ENCODE peak calls at places on chromosome 6, in ten cellular contexts. H is hepatocyte, R is neural progenitor cell, I is pancreas, O is heart left ventricle, U is ovary, G is cardiac muscle cell, P is right atrium auricular region, Z is GM23338, D is lung. K is an unnamed sample. For H3K4me1, the result is how much of the 10 kb centered on the place peaks cover.

GRCh38 chr6:36120539-36120938 is 9.8 kb upstream of the MAPK13 start:
- DNase-seq in H (no peak), R (no peak), I (no peak), O (no peak), U (no peak), G (no peak), P (no peak), Z (no peak), D (peak), K (peak)

GRCh38 chr6:56484669-56485068 is 158.0 kb downstream of the DST start:
- DNase-seq in H (no peak), R (no peak), I (no peak), O (no peak), U (no peak), G (no peak), P (no peak), Z (no peak), D (no peak), K (no peak)

GRCh38 chr6:166936079-166936787 is 20.1 kb downstream of the RNASET2 start:
- DNase-seq in H (no peak), R (no peak), I (no peak), O (no peak), U (no peak), G (no peak), P (no peak), Z (no peak), D (no peak), K (no peak)

GRCh38 chr6:111057074-111057752 is 30.1 kb upstream of the SLC16A10 start:
- DNase-seq in H (peak), R (peak), I (no peak), O (no peak), U (no peak), G (peak), P (no peak), Z (peak), D (no peak), K (peak)

GRCh38 chr6:163354779-163355431 is 59.6 kb upstream of the QKI start:
- DNase-seq in H (no peak), R (no peak), I (peak), O (peak), U (peak), G (no peak), P (no peak), Z (no peak), D (no peak), K (no peak)

GRCh38 chr6:63802606-63803206 is 167.1 kb downstream of the PHF3 start:
- DNase-seq in H (no peak), R (no peak), I (no peak), O (no peak), U (no peak), G (no peak), P (no peak), Z (peak), D (no peak), K (no peak)

GRCh38 chr6:18495236-18495635 is 108.1 kb downstream of the RNF144B start:
- DNase-seq in H (no peak), R (no peak), I (no peak), O (no peak), U (no peak), G (no peak), P (no peak), Z (no peak), D (no peak), K (no peak)

GRCh38 chr6:52352239-52353008 is 9.5 kb upstream of the PAQR8 start:
- DNase-seq in H (peak), R (peak), I (peak), O (peak), U (no peak), G (no peak), P (no peak), Z (peak), D (peak), K (peak)

GRCh38 chr6:3744211-3744900 is 7.2 kb downstream of the PXDC1 start:
- DNase-seq in H (no peak), R (no peak), I (no peak), O (no peak), U (no peak), G (no peak), P (no peak), Z (no peak), D (no peak), K (no peak)

DNA sequence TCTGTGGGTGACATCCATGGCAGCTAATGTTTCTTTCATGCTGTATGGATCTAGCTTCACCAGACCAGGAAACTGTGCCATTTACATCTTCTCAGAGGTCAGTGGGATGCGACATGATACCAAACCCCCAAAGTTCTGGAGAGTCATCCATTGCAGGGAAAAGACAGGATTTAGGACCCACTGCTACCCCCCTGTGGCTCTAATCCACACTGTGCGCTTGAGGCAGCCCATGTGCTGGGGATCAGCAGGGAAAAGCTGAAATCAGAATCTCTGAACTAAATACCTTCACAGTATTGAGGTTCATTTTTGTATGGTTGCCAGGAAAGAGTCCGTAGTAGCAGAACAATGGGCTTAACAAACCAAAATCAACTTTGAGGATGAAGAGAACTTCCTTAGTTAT is 164.4 kb downstream of the TMEM242 start:
- DNase-seq in H (no peak), R (peak), I (no peak), O (no peak), U (no peak), G (peak), P (no peak), Z (peak), D (no peak), K (no peak)
- TF ChIP-seq CTCF in H (no peak), R (peak), I (no peak), O (no peak), U (no peak), G (peak), P (no peak), Z (peak), D (no peak), K (no peak)

GRCh38 chr6:42423244-42423643 is 28.5 kb downstream of the TRERF1 start:
- DNase-seq in H (no peak), R (no peak), I (no peak), O (no peak), U (no peak), G (no peak), P (no peak), Z (no peak), D (no peak), K (no peak)

GRCh38 chr6:42424906-42425474 is 26.7 kb downstream of the TRERF1 start:
- DNase-seq in H (peak), R (no peak), I (no peak), O (no peak), U (no peak), G (no peak), P (peak), Z (no peak), D (no peak), K (no peak)

GRCh38 chr6:42428326-42429041 is 23.2 kb downstream of the TRERF1 start:
- DNase-seq in H (no peak), R (peak), I (no peak), O (peak), U (no peak), G (no peak), P (peak), Z (no peak), D (no peak), K (peak)

GRCh38 chr6:42429042-42429574 is 22.6 kb downstream of the TRERF1 start:
- DNase-seq in H (no peak), R (no peak), I (no peak), O (no peak), U (no peak), G (no peak), P (peak), Z (no peak), D (no peak), K (no peak)

DNA sequence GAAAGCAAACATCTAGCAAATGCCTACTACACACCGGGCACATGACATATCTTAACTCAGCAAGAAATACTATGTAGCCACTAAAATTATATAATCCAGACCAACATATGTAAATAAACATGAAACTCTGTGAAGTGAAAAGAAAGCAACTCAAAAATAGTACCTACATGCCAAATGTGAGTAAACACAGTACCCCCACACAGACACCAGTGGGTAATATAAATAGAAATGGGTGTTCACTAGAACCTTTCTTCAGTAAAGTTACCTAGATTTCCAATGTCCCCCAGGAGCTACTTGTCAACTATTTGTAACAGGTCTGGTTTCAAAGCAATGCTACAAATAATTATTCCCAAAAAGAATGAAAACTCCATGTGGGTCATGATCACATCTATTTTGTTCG is 25.5 kb downstream of the TRERF1 start:
- DNase-seq in H (no peak), R (no peak), I (no peak), O (no peak), U (no peak), G (no peak), P (no peak), Z (no peak), D (no peak), K (no peak)
- H3K4me1 ChIP-seq in H (under half), R (under half), I (under half), O (under half), U (under half), G (under half), P (under half), Z (under half), D (under half), K (under half)

GRCh38 chr6:11702039-11702795 is 76.4 kb downstream of the ADTRP start:
- DNase-seq in H (peak), R (no peak), I (no peak), O (peak), U (no peak), G (no peak), P (no peak), Z (no peak), D (no peak), K (no peak)

GRCh38 chr6:11701568-11701967 is 77.0 kb downstream of the ADTRP start:
- DNase-seq in H (no peak), R (no peak), I (no peak), O (no peak), U (no peak), G (no peak), P (no peak), Z (no peak), D (no peak), K (no peak)

GRCh38 chr6:11705069-11705468 is 73.5 kb downstream of the ADTRP start:
- DNase-seq in H (no peak), R (no peak), I (no peak), O (no peak), U (no peak), G (no peak), P (no peak), Z (no peak), D (no peak), K (no peak)

GRCh38 chr6:11702796-11703130 is 75.8 kb downstream of the ADTRP start:
- DNase-seq in H (peak), R (no peak), I (no peak), O (no peak), U (no peak), G (no peak), P (no peak), Z (no peak), D (no peak), K (peak)

DNA sequence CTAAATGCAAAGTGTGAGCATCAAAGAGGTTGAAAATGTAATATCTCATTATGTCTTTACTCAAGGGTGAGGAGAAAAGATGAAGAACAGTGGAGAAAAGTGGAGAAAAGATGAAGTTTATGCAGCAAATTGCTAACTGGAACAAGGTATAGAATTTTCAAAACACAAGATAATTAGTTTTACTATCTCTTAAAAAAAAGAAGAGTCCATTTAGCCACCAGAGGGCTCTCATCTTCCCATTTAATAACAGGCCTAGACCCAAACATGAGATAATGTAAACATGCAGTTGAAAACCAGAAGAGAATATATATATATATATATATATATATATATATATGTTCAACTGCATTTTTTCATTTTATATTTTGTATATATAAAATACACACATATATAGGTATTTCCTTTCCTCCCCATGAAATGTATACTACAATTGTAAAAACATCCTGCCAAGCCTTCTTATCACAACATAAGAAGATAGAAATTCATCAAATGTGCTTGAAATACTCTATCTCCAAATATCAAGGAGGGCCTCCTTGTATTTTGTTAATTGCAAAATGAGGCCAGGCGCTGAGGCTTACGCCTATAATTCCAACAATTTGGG is 78.4 kb downstream of the ADTRP start:
- DNase-seq in H (peak), R (peak), I (no peak), O (no peak), U (no peak), G (peak), P (no peak), Z (peak), D (no peak), K (no peak)
- TF ChIP-seq CTCF in H (peak), R (peak), I (no peak), O (peak), U (no peak), G (peak), P (no peak), Z (peak), D (no peak), K (no peak)

DNA sequence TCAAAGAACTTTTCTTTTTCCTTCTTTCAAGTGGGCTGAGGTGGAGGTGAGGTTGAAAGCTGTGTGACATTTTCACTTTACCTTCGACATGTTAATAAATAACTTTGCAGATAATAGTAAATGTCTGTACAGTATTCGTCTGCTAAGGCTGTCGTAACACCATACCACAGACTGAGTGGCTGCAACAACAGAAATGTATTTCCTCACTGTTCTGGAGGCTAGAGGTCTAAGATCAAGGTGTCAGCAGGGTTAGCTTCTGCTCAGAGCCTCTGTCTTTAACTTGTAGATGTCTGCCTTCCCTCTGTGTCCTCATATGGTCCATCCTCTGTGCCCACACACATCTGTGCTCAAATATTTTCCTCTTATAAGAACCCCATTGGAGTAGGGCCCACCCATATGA is 14.9 kb downstream of the PHACTR2 start:
- DNase-seq in H (peak), R (no peak), I (no peak), O (no peak), U (no peak), G (no peak), P (no peak), Z (no peak), D (no peak), K (no peak)
- H3K4me1 ChIP-seq in H (half or more), R (under half), I (under half), O (under half), U (under half), G (under half), P (under half), Z (half or more), D (under half), K (under half)

K was measured in mucosa of descending colon.